ENCODE peak calls at places on chromosomes 1 and 21, in nine cellular contexts. X is NCI-H1105 treated with DMSO at 0.1 percent for 48 hours; L is A549; U is AG04450; M is heart right ventricle; Z is aorta; C is midbrain; T is amniotic stem cell; R is activated naive CD4-positive, alpha-beta T cell treated with anti-CD3 and anti-CD28 coated beads, Interleukin-2, amount 10 ng/mL, durations not matched to agents 7 days and 5 days. E is an unnamed sample.

GRCh38 chr1:110053557-110054428 is 16.7 kb downstream of the ALX3 start:
- DNase-seq in M (peak), C (peak), T (no peak), L (peak), Z (peak), X (peak), U (no peak), R (peak), E (peak)

GRCh38 chr1:56064705-56065104 is 514.7 kb downstream of the PLPP3 start:
- DNase-seq in C (no peak), X (no peak), T (no peak), M (no peak), L (peak), U (no peak), Z (no peak), R (no peak), E (no peak)

GRCh38 chr1:112509005-112509659 is 367 bp downstream of the WNT2B start:
- DNase-seq in T (no peak), M (no peak), C (no peak), R (peak), L (no peak), U (no peak), Z (peak), X (no peak), E (no peak)

GRCh38 chr1:182617734-182618288 is 13.6 kb upstream of the RGS16 start:
- DNase-seq in X (no peak), Z (no peak), M (no peak), U (no peak), T (no peak), C (no peak), R (no peak), L (no peak), E (no peak)

GRCh38 chr1:209150114-209150513 is 433.4 kb upstream of the CAMK1G start:
- DNase-seq in T (peak), C (no peak), X (no peak), R (peak), Z (no peak), L (no peak), M (no peak), U (peak), E (no peak)

GRCh38 chr1:233328661-233329498 is 1.4 kb downstream of the MAP3K21 start:
- DNase-seq in X (peak), Z (no peak), U (no peak), L (no peak), T (no peak), R (peak), C (no peak), M (no peak), E (peak)

GRCh38 chr1:62381831-62382505 is 54.9 kb upstream of the USP1 start:
- DNase-seq in L (no peak), T (no peak), U (no peak), X (no peak), C (no peak), R (no peak), M (no peak), Z (no peak), E (no peak)

GRCh38 chr1:41843378-41843777 is 75.3 kb downstream of the HIVEP3 start:
- DNase-seq in M (no peak), Z (no peak), T (peak), R (no peak), U (peak), L (no peak), C (no peak), X (no peak), E (no peak)

GRCh38 chr1:172778461-172779455 is 119.9 kb downstream of the FASLG start:
- DNase-seq in M (no peak), Z (no peak), X (no peak), C (no peak), R (no peak), U (no peak), T (no peak), L (no peak), E (no peak)

GRCh38 chr21:22224261-22224660 is 1226.1 kb downstream of the NCAM2 start:
- DNase-seq in R (no peak), C (no peak), X (no peak), L (no peak), Z (no peak), M (no peak), T (no peak), U (no peak), E (no peak)

GRCh38 chr1:200786792-200787191 is 48.1 kb downstream of the CAMSAP2 start:
- DNase-seq in X (no peak), U (no peak), R (no peak), L (no peak), Z (no peak), M (no peak), T (no peak), C (no peak), E (no peak)

GRCh38 chr1:34164510-34165381 is at the start of gene CSMD2:
- DNase-seq in C (peak), Z (peak), R (no peak), X (peak), M (no peak), T (peak), L (no peak), U (peak), E (peak)

GRCh38 chr1:154788886-154789285 is 81.2 kb downstream of the KCNN3 start:
- DNase-seq in Z (peak), U (no peak), L (no peak), M (no peak), X (no peak), R (no peak), T (no peak), C (no peak), E (no peak)